ENCODE peak calls at places on chromosomes 2 and 18, in six cellular contexts. H, Y, N, M, A and E are unnamed samples.

GRCh38 chr2:16406497-16406896 is 259.1 kb downstream of the CYRIA start:
- DNase-seq in A (no peak), Y (no peak), N (no peak), H (no peak), M (no peak), E (no peak)

GRCh38 chr2:99543247-99543646 is 53.4 kb upstream of the REV1 start:
- DNase-seq in M (no peak), Y (no peak), N (no peak), H (no peak), A (no peak), E (no peak)

GRCh38 chr2:30184035-30184434 is 37.2 kb downstream of the YPEL5 start:
- DNase-seq in M (no peak), H (no peak), A (no peak), N (no peak), Y (no peak), E (no peak)

GRCh38 chr2:218028562-218029348 is 26.0 kb upstream of the TNS1 start:
- DNase-seq in N (no peak), Y (no peak), M (no peak), A (no peak), H (no peak), E (no peak)

GRCh38 chr2:65491381-65491903 is 59.0 kb upstream of the SPRED2 start:
- DNase-seq in M (no peak), A (no peak), H (peak), Y (no peak), N (peak), E (peak)

GRCh38 chr2:18154259-18154658 is 275.8 kb downstream of the KCNS3 start:
- DNase-seq in A (no peak), H (peak), M (no peak), Y (no peak), N (peak), E (no peak)

GRCh38 chr2:15189236-15189635 is 371.9 kb downstream of the NBAS start:
- DNase-seq in A (no peak), Y (no peak), H (no peak), N (no peak), M (no peak), E (no peak)

GRCh38 chr18:13522861-13523660 is 203.3 kb downstream of the FAM210A start:
- DNase-seq in Y (no peak), H (no peak), M (no peak), A (no peak), N (no peak), E (no peak)

GRCh38 chr2:152228215-152228614 is 52.7 kb upstream of the STAM2 start:
- DNase-seq in Y (no peak), M (no peak), N (no peak), H (no peak), A (no peak), E (no peak)

GRCh38 chr2:207683879-207684627 is 27.4 kb upstream of the CCNYL1 start:
- DNase-seq in A (peak), H (peak), N (peak), M (no peak), Y (no peak), E (peak)

GRCh38 chr2:171420728-171421563 is 12.8 kb downstream of the METTL8 start:
- DNase-seq in H (no peak), N (no peak), Y (no peak), A (no peak), M (no peak), E (no peak)

GRCh38 chr2:216034065-216034464 is 20.7 kb upstream of the MREG start:
- DNase-seq in A (peak), Y (peak), N (peak), H (peak), M (peak), E (peak)